ENCODE peak calls at places on chromosomes 12 and 14, in seven cellular contexts. Z, S, N, W, E, H and T are unnamed samples.

GRCh38 chr12:108136697-108137096 is 7.6 kb downstream of the WSCD2 start:
- DNase-seq in Z (no peak), S (no peak), N (no peak), W (no peak), E (no peak), H (no peak), T (no peak)

GRCh38 chr14:45664668-45665356 is 411.8 kb upstream of the MIS18BP1 start:
- DNase-seq in Z (peak; percentile 35), S (no peak), N (no peak), W (no peak), E (no peak), H (no peak), T (no peak)

GRCh38 chr12:123681605-123682004 is 10.7 kb downstream of the TCTN2 start:
- DNase-seq in Z (no peak), S (no peak), N (no peak), W (no peak), E (no peak), H (no peak), T (no peak)

GRCh38 chr12:77218278-77218677 is 152.9 kb upstream of the E2F7 start:
- DNase-seq in Z (no peak), S (no peak), N (no peak), W (no peak), E (no peak), H (no peak), T (no peak)

GRCh38 chr12:32106153-32106516 is 512 bp upstream of the BICD1 start:
- DNase-seq in Z (no peak), S (no peak), N (no peak), W (no peak), E (no peak), H (no peak), T (no peak)

GRCh38 chr12:75725505-75726120 is 214.2 kb upstream of the KRR1 start:
- DNase-seq in Z (peak; percentile 87), S (no peak), N (no peak), W (no peak), E (no peak), H (no peak), T (no peak)

GRCh38 chr12:47795121-47795813 is 22.2 kb downstream of the SLC48A1 start:
- DNase-seq in Z (no peak), S (no peak), N (no peak), W (no peak), E (no peak), H (no peak), T (no peak)

GRCh38 chr12:102444707-102445106 is 35.7 kb downstream of the IGF1 start:
- DNase-seq in Z (no peak), S (no peak), N (no peak), W (no peak), E (no peak), H (no peak), T (no peak)

GRCh38 chr12:6766651-6767300 is 613 bp downstream of the PTMS start:
- DNase-seq in Z (peak; percentile 68), S (peak; percentile 69), N (peak; percentile 85), W (peak; percentile 44), E (peak; percentile 83), H (peak; percentile 93), T (peak; percentile 72)

GRCh38 chr14:79544671-79545070 is 666.6 kb downstream of the DIO2 start:
- DNase-seq in Z (peak; percentile 23), S (no peak), N (no peak), W (no peak), E (no peak), H (no peak), T (no peak)

GRCh38 chr14:103002578-103003350 is 54.6 kb downstream of the CDC42BPB start:
- DNase-seq in Z (no peak), S (no peak), N (no peak), W (peak; percentile 3), E (no peak), H (no peak), T (no peak)

GRCh38 chr14:55399912-55400311 is 11.7 kb downstream of the ATG14 start:
- DNase-seq in Z (peak; percentile 52), S (no peak), N (no peak), W (no peak), E (no peak), H (no peak), T (no peak)

GRCh38 chr12:120224304-120225199 is 23.6 kb upstream of the RPLP0 start:
- DNase-seq in Z (no peak), S (no peak), N (no peak), W (no peak), E (peak; percentile 86), H (peak; percentile 84), T (no peak)

GRCh38 chr12:2259368-2259767 is 206.6 kb downstream of the CACNA1C start:
- DNase-seq in Z (no peak), S (no peak), N (no peak), W (no peak), E (no peak), H (no peak), T (no peak)

GRCh38 chr12:2263921-2264320 is 211.1 kb downstream of the CACNA1C start:
- DNase-seq in Z (no peak), S (no peak), N (no peak), W (no peak), E (no peak), H (no peak), T (no peak)

GRCh38 chr12:2262449-2262848 is 209.7 kb downstream of the CACNA1C start:
- DNase-seq in Z (no peak), S (no peak), N (no peak), W (no peak), E (no peak), H (no peak), T (no peak)

GRCh38 chr12:2264622-2265306 is 212.0 kb downstream of the CACNA1C start:
- DNase-seq in Z (no peak), S (no peak), N (no peak), W (no peak), E (peak; percentile 23), H (no peak), T (no peak)

DNA sequence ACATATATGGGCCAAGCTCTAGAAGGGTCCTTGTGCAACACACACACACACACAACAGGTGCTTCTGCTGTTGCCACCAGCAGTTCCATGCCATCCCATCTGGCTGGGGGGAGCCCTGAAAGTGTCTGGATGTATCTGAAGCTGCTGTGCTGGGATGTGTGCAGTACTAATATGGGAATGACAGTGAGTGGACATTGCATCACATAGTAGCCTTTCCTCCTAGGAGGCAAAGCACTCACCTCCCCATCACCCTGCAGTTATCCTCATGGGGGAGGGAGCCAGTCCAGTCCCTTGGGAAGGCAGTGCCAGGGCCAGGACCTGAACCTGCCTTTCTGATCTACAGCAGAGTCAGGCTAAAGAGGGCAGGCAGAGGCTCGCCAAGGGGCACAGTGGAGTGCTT is 208.9 kb downstream of the CACNA1C start:
- DNase-seq in Z (no peak), S (no peak), N (no peak), W (no peak), E (no peak), H (no peak), T (no peak)
- H3K4me1 ChIP-seq in Z (no peaks in the 10 kb centered on the region), S (no peaks in the 10 kb centered on the region), N (no peaks in the 10 kb centered on the region), W (peaks cover 11% of the 10 kb centered on the region), E (peaks cover 21% of the 10 kb centered on the region), H (no peaks in the 10 kb centered on the region), T (peaks cover 11% of the 10 kb centered on the region)

DNA sequence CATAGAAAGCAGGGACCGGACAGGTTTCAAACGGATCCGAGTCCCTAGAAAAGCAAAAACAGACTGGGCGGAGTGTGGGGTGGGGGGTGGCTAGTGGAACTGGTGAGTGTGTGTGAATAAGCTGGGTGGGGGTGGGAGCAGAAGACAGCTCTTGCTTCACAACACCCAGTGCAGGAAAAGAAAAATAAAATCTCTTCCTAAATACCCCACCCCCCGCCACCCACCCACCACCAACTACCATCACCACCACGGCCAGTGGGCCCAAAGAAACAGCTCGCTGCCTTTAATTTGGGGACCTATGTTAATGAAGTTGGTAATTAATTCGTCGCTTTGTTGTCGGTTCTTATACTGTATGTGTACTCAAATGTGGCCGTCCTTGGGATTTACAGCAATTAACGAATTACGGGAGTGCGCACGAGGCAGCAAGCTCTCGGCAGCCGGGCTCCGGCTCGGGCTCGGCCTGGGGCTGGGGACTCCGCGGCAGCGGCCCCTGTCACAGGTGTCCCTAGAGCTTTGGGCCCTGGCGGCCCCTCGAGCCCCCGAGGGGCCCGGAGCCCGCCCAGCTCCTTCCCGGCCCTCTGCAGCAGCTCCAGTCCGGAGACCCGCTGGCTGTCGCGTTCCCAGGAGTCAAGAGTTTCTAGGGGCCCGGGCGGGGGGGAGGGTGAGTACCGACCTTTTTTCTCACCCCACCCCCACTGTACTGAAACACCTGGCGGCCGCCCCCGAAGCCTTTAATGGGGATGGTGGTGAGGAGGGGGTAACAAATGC is 1.5 kb upstream of the OTX2 start:
- DNase-seq in Z (no peak), S (no peak), N (no peak), W (no peak), E (no peak), H (no peak), T (no peak)
- H3K27me3 ChIP-seq in Z (peaks cover 96% of the 10 kb centered on the region), S (peaks cover 43% of the 10 kb centered on the region), N (peaks cover 7% of the 10 kb centered on the region), W (peaks cover 44% of the 10 kb centered on the region), E (peaks cover 100% of the 10 kb centered on the region), H (peaks cover 88% of the 10 kb centered on the region), T (peaks cover 23% of the 10 kb centered on the region)

DNA sequence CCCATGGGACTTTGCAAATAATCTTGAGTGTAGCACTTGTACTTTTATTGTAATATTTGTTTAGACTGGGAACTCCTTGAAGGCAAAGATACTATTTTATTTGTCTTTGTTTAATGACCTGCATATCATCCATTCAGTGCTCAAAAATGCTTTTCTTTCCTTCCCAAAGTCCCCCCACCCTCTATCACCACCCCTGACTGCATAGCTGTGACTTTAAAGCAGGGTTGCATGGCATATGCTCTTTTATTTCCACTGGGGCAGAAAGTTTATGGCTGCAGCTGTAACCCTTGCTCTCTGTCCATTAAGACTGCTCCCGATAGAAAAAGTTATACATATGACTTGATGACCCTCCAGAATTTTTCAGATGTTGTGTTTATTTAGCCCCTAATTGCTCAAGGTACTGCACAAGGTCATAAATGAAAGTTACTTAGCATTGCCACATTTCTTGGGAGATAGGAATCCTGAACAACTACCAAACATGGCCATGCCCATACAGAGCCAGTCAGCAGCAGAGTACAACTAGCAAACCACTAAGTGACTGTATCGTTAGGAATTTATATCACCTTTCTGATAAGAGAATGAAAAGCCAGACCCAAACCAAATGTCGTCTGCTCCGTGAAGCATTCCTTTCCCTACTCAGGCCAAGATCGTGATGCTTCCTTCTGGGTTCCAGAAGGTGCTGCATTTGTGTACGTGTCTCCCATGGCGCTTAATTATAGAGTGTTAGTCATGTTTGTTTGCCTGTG is 114.3 kb downstream of the DIP2B start:
- DNase-seq in Z (peak; percentile 68), S (no peak), N (no peak), W (no peak), E (peak; percentile 52), H (no peak), T (no peak)
- H3K4me1 ChIP-seq in Z (peaks cover 48% of the 10 kb centered on the region), S (peaks cover 21% of the 10 kb centered on the region), N (peaks cover 12% of the 10 kb centered on the region), W (peaks cover 59% of the 10 kb centered on the region), E (peaks cover 50% of the 10 kb centered on the region), H (peaks cover 16% of the 10 kb centered on the region), T (peaks cover 31% of the 10 kb centered on the region)

GRCh38 chr12:116881325-116881866 is at the start of gene HRK:
- DNase-seq in Z (no peak), S (no peak), N (no peak), W (no peak), E (no peak), H (peak; percentile 49), T (no peak)
- H3K27me3 ChIP-seq in Z (peaks cover 27% of the 10 kb centered on the region), S (peaks cover 32% of the 10 kb centered on the region), N (no peaks in the 10 kb centered on the region), W (peaks cover 75% of the 10 kb centered on the region), E (peaks cover 86% of the 10 kb centered on the region), H (peaks cover 40% of the 10 kb centered on the region), T (peaks cover 30% of the 10 kb centered on the region)